ENCODE peak calls at places on chromosome 9, in eight cellular contexts. T is foreskin fibroblast; Z is GOT3; L is pons; U is fibroblast of the aortic adventitia; V is stimulated activated CD4-positive, alpha-beta T cell treated with anti-CD3 and anti-CD28 coated beads, Interleukin-1b, Interleukin-23, amount 100 ng/mL, for 1 hour; R is SHP77; S is HTR-8/SVneo. A is an unnamed sample.

GRCh38 chr9:110531776-110532175 is 47.8 kb downstream of the SVEP1 start:
- DNase-seq in T (peak; percentile 75), Z (no peak), L (peak; percentile 45), U (peak; percentile 66), V (no peak), R (no peak), S (no peak), A (no peak)

GRCh38 chr9:87725900-87726709 is at the start of gene CTSL:
- DNase-seq in T (peak; percentile 98), Z (peak; percentile 31), L (peak; percentile 95), U (peak; percentile 90), V (peak; percentile 39), R (peak; percentile 57), S (peak; percentile 54), A (peak; percentile 41)

GRCh38 chr9:99039388-99040182 is 65.3 kb upstream of the TGFBR1 start:
- DNase-seq in T (peak; percentile 70), Z (no peak), L (peak; percentile 39), U (no peak), V (no peak), R (no peak), S (no peak), A (no peak)

GRCh38 chr9:112945620-112946208 is 55.0 kb upstream of the SLC46A2 start:
- DNase-seq in T (no peak), Z (no peak), L (no peak), U (no peak), V (no peak), R (no peak), S (no peak), A (no peak)

GRCh38 chr9:106228861-106229260 is 534.5 kb downstream of the TMEM38B start:
- DNase-seq in T (no peak), Z (no peak), L (peak; percentile 51), U (no peak), V (no peak), R (no peak), S (no peak), A (no peak)

GRCh38 chr9:129863059-129863690 is 27.9 kb downstream of the USP20 start:
- DNase-seq in T (peak; percentile 30), Z (no peak), L (no peak), U (peak; percentile 60), V (no peak), R (peak; percentile 78), S (peak; percentile 89), A (no peak)

GRCh38 chr9:32251539-32251938 is 132.9 kb upstream of the ACO1 start:
- DNase-seq in T (no peak), Z (no peak), L (peak; percentile 73), U (peak; percentile 49), V (no peak), R (peak; percentile 52), S (peak; percentile 30), A (no peak)

GRCh38 chr9:36559036-36559695 is 13.5 kb upstream of the MELK start:
- DNase-seq in T (peak; percentile 41), Z (no peak), L (no peak), U (peak; percentile 54), V (no peak), R (no peak), S (no peak), A (no peak)

GRCh38 chr9:134861586-134862334 is 18.9 kb upstream of the FCN2 start:
- DNase-seq in T (no peak), Z (no peak), L (no peak), U (no peak), V (no peak), R (no peak), S (no peak), A (no peak)

GRCh38 chr9:35729700-35730485 is 2.1 kb downstream of the TLN1 start:
- DNase-seq in T (peak; percentile 94), Z (no peak), L (peak; percentile 63), U (peak; percentile 80), V (no peak), R (peak; percentile 37), S (peak; percentile 63), A (peak; percentile 31)

GRCh38 chr9:117678882-117679281 is 25.3 kb upstream of the TLR4 start:
- DNase-seq in T (no peak), Z (no peak), L (no peak), U (peak; percentile 71), V (no peak), R (no peak), S (no peak), A (no peak)

GRCh38 chr9:73118898-73119554 is 32.6 kb upstream of the ANXA1 start:
- DNase-seq in T (peak; percentile 85), Z (no peak), L (no peak), U (peak; percentile 82), V (no peak), R (no peak), S (peak; percentile 47), A (no peak)

GRCh38 chr9:78064075-78064474 is 32.5 kb upstream of the GNAQ start:
- DNase-seq in T (no peak), Z (no peak), L (peak; percentile 91), U (peak; percentile 55), V (no peak), R (no peak), S (no peak), A (no peak)

GRCh38 chr9:122835313-122835731 is 6.9 kb upstream of the PDCL start:
- DNase-seq in T (no peak), Z (no peak), L (no peak), U (no peak), V (no peak), R (no peak), S (peak; percentile 17), A (no peak)

GRCh38 chr9:109520475-109521132 is 22.5 kb upstream of the PTPN3 start:
- DNase-seq in T (peak; percentile 79), Z (no peak), L (peak; percentile 77), U (peak; percentile 72), V (no peak), R (peak; percentile 56), S (peak; percentile 76), A (no peak)

GRCh38 chr9:85172001-85172978 is 502.8 kb downstream of the NTRK2 start:
- DNase-seq in T (no peak), Z (no peak), L (no peak), U (peak; percentile 16), V (no peak), R (no peak), S (no peak), A (no peak)

GRCh38 chr9:135522137-135522877 is 1.1 kb downstream of the LCN1 start:
- DNase-seq in T (no peak), Z (no peak), L (no peak), U (no peak), V (no peak), R (no peak), S (no peak), A (no peak)

GRCh38 chr9:112086627-112087026 is 88.5 kb downstream of the SUSD1 start:
- DNase-seq in T (peak; percentile 62), Z (no peak), L (peak; percentile 51), U (peak; percentile 61), V (no peak), R (peak; percentile 9), S (no peak), A (no peak)

GRCh38 chr9:99249619-99250018 is 27.5 kb downstream of the SEC61B start:
- DNase-seq in T (no peak), Z (no peak), L (no peak), U (no peak), V (no peak), R (no peak), S (no peak), A (no peak)

GRCh38 chr9:134935056-134936020 is 17.6 kb upstream of the FCN1 start:
- DNase-seq in T (no peak), Z (no peak), L (no peak), U (no peak), V (no peak), R (no peak), S (no peak), A (no peak)

GRCh38 chr9:10127867-10128266 is 484.9 kb downstream of the PTPRD start:
- DNase-seq in T (no peak), Z (no peak), L (no peak), U (peak; percentile 55), V (no peak), R (no peak), S (no peak), A (no peak)

GRCh38 chr9:34047864-34048729 is 590 bp downstream of the UBAP2 start:
- DNase-seq in T (peak; percentile 38), Z (no peak), L (peak; percentile 14), U (no peak), V (peak; percentile 23), R (no peak), S (no peak), A (peak; percentile 27)

GRCh38 chr9:23938908-23939307 is 112.9 kb upstream of the ELAVL2 start:
- DNase-seq in T (no peak), Z (no peak), L (no peak), U (no peak), V (no peak), R (no peak), S (no peak), A (no peak)

GRCh38 chr9:103837940-103838339 is 256.2 kb upstream of the SMC2 start:
- DNase-seq in T (no peak), Z (no peak), L (no peak), U (no peak), V (no peak), R (no peak), S (no peak), A (no peak)

GRCh38 chr9:88776717-88777497 is 214.4 kb upstream of the S1PR3 start:
- DNase-seq in T (peak; percentile 89), Z (no peak), L (no peak), U (peak; percentile 87), V (no peak), R (no peak), S (peak; percentile 33), A (no peak)

GRCh38 chr9:130766031-130766903 is 68.8 kb upstream of the ABL1 start:
- DNase-seq in T (no peak), Z (no peak), L (no peak), U (no peak), V (no peak), R (no peak), S (no peak), A (no peak)

GRCh38 chr9:89430995-89431394 is 66.9 kb downstream of the SEMA4D start:
- DNase-seq in T (no peak), Z (no peak), L (no peak), U (no peak), V (no peak), R (no peak), S (no peak), A (no peak)

GRCh38 chr9:135604437-135605237 is 34.7 kb downstream of the GLT6D1 start:
- DNase-seq in T (no peak), Z (no peak), L (no peak), U (no peak), V (no peak), R (no peak), S (no peak), A (no peak)

GRCh38 chr9:79568337-79569084 is 3.3 kb upstream of the TLE4 start:
- DNase-seq in T (no peak), Z (no peak), L (no peak), U (no peak), V (no peak), R (no peak), S (no peak), A (no peak)

GRCh38 chr9:70954126-70954525 is 167.3 kb downstream of the TRPM3 start:
- DNase-seq in T (peak; percentile 90), Z (no peak), L (no peak), U (peak; percentile 95), V (no peak), R (no peak), S (peak; percentile 72), A (no peak)

GRCh38 chr9:130201974-130202373 is 29.8 kb downstream of the NCS1 start:
- DNase-seq in T (no peak), Z (no peak), L (no peak), U (no peak), V (no peak), R (no peak), S (no peak), A (no peak)

GRCh38 chr9:446074-446699 is 231.5 kb downstream of the DOCK8 start:
- DNase-seq in T (no peak), Z (no peak), L (no peak), U (no peak), V (no peak), R (no peak), S (no peak), A (no peak)

GRCh38 chr9:23582836-23583235 is 243.2 kb downstream of the ELAVL2 start:
- DNase-seq in T (no peak), Z (no peak), L (no peak), U (no peak), V (no peak), R (no peak), S (no peak), A (no peak)

GRCh38 chr9:120730661-120731514 is 16.6 kb upstream of the MEGF9 start:
- DNase-seq in T (peak; percentile 92), Z (no peak), L (no peak), U (peak; percentile 97), V (no peak), R (peak; percentile 24), S (no peak), A (no peak)